ENCODE peak calls at places on chromosomes 2 and 18, in four cellular contexts. Z, R, I and X are unnamed samples.

GRCh38 chr2:173669271-173669853 is 295.8 kb downstream of the SP3 start:
- DNase-seq in I (no peak), Z (no peak), R (no peak), X (no peak)

GRCh38 chr2:38474058-38474457 is 97.0 kb upstream of the ATL2 start:
- DNase-seq in R (no peak), Z (no peak), I (no peak), X (no peak)

GRCh38 chr2:134109725-134110124 is 144.1 kb upstream of the MGAT5 start:
- DNase-seq in R (no peak), I (no peak), Z (no peak), X (no peak)

GRCh38 chr18:62249478-62250097 is 62.5 kb downstream of the RELCH start:
- DNase-seq in Z (peak; percentile 53), R (peak; percentile 45), I (peak; percentile 50), X (peak; percentile 69)

GRCh38 chr18:384897-385296 is 115.6 kb downstream of the COLEC12 start:
- DNase-seq in Z (no peak), I (no peak), R (no peak), X (no peak)

GRCh38 chr2:174605687-174606086 is 8.1 kb upstream of the WIPF1 start:
- DNase-seq in Z (no peak), I (no peak), R (no peak), X (no peak)

GRCh38 chr2:224837558-224837957 is 121.4 kb upstream of the CCDC195 start:
- DNase-seq in I (no peak), Z (peak; percentile 6), R (no peak), X (no peak)

GRCh38 chr2:64268330-64268729 is 124.1 kb upstream of the PELI1 start:
- DNase-seq in I (no peak), R (no peak), Z (no peak), X (no peak)

GRCh38 chr18:67893896-67894295 is 377.4 kb upstream of the DSEL start:
- DNase-seq in R (no peak), I (no peak), Z (no peak), X (no peak)

GRCh38 chr2:168029071-168029470 is 218.3 kb downstream of the STK39 start:
- DNase-seq in R (no peak), Z (no peak), I (no peak), X (no peak)

GRCh38 chr2:120939595-120940318 is 204.1 kb downstream of the GLI2 start:
- DNase-seq in I (no peak), R (no peak), Z (no peak), X (no peak)

GRCh38 chr2:134999536-134999935 is 47.7 kb downstream of the MAP3K19 start:
- DNase-seq in R (no peak), I (no peak), Z (no peak), X (no peak)

GRCh38 chr2:41968182-41968578 is 79.6 kb upstream of the PKDCC start:
- DNase-seq in R (no peak), Z (no peak), I (no peak), X (no peak)

GRCh38 chr2:203804070-203804469 is 63.5 kb upstream of the CTLA4 start:
- DNase-seq in R (no peak), Z (peak; percentile 54), I (no peak), X (no peak)

GRCh38 chr2:160269365-160269764 is 69.3 kb upstream of the ITGB6 start:
- DNase-seq in R (no peak), I (no peak), Z (peak; percentile 16), X (peak; percentile 5)

GRCh38 chr18:56661414-56662101 is 10.4 kb downstream of the WDR7 start:
- DNase-seq in Z (no peak), I (no peak), R (no peak), X (no peak)

GRCh38 chr2:121613152-121613551 is 36.1 kb downstream of the CLASP1 start:
- DNase-seq in R (no peak), I (no peak), Z (no peak), X (no peak)

GRCh38 chr2:10828346-10828745 is 15.8 kb upstream of the PDIA6 start:
- DNase-seq in I (no peak), Z (no peak), R (no peak), X (no peak)

GRCh38 chr18:70491734-70492348 is 203.0 kb downstream of the SOCS6 start:
- DNase-seq in I (peak; percentile 69), Z (peak; percentile 29), R (peak; percentile 65), X (peak; percentile 73)

GRCh38 chr18:62157843-62158242 is 29.0 kb downstream of the PIGN start:
- DNase-seq in Z (no peak), I (no peak), R (no peak), X (no peak)

GRCh38 chr2:198004173-198004572 is 199.8 kb downstream of the PLCL1 start:
- DNase-seq in R (no peak), Z (no peak), I (no peak), X (no peak)

GRCh38 chr18:13300029-13300428 is 81.5 kb downstream of the LDLRAD4 start:
- DNase-seq in R (no peak), Z (no peak), I (no peak), X (no peak)

GRCh38 chr18:33440011-33440383 is 524 bp downstream of the CCDC178 start:
- DNase-seq in R (peak; percentile 43), Z (peak; percentile 8), I (peak; percentile 72), X (peak; percentile 64)

GRCh38 chr2:72913531-72914225 is 3.6 kb upstream of the EMX1 start:
- DNase-seq in Z (no peak), R (peak; percentile 6), I (peak; percentile 52), X (peak; percentile 3)
- TF ChIP-seq CTCF in Z (no peak), R (no peak), I (peak; percentile 47), X (no peak)

GRCh38 chr2:12317853-12318426 is 398.8 kb upstream of the TRIB2 start:
- DNase-seq in Z (no peak), R (no peak), I (no peak), X (no peak)
- TF ChIP-seq CTCF in Z (no peak), R (no peak), I (no peak), X (no peak)

GRCh38 chr2:128178650-128179460 is 87.9 kb downstream of the UGGT1 start:
- DNase-seq in I (peak; percentile 58), Z (peak; percentile 70), R (peak; percentile 40), X (peak; percentile 54)
- TF ChIP-seq CTCF in I (peak; percentile 94), Z (peak; percentile 59), R (peak; percentile 42), X (peak; percentile 77)

GRCh38 chr2:156319811-156320490 is 12.6 kb downstream of the NR4A2 start:
- DNase-seq in R (no peak), I (peak; percentile 69), Z (peak; percentile 76), X (no peak)

GRCh38 chr2:156322103-156322671 is 10.3 kb downstream of the NR4A2 start:
- DNase-seq in R (peak; percentile 20), I (no peak), Z (no peak), X (no peak)

GRCh38 chr2:156322681-156323211 is 9.8 kb downstream of the NR4A2 start:
- DNase-seq in I (peak; percentile 47), Z (no peak), R (no peak), X (no peak)

GRCh38 chr2:156321243-156321904 is 11.1 kb downstream of the NR4A2 start:
- DNase-seq in Z (no peak), I (no peak), R (peak; percentile 20), X (no peak)

DNA sequence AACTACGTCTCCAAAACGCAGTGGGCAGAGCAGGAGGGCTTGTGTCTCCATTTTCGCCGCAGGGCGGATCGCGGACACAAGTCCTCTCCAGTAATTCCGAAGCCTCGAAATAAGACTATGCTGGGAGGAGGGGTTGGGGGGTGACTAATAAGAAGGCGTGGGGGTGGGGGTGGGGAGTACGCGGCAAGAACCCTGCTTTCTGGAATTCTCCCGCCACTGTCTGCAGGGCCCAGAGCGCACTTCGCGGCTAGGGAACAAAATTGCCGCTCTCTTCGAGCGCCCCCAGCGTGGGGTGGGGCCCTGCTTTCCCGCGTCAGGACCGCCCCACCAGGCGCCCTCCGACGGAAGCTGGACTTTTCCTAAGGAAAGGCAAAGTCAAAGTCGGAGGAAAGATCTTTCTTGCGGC is 12.0 kb downstream of the NR4A2 start:
- DNase-seq in I (no peak), R (no peak), Z (peak; percentile 57), X (no peak)
- TF ChIP-seq CTCF in I (no peak), R (no peak), Z (no peak), X (no peak)

GRCh38 chr18:59629894-59630293 is 67.3 kb downstream of the CCBE1 start:
- DNase-seq in I (no peak), R (no peak), Z (no peak), X (peak; percentile 56)

GRCh38 chr18:59628995-59629394 is 68.2 kb downstream of the CCBE1 start:
- DNase-seq in R (no peak), I (no peak), Z (no peak), X (no peak)

GRCh38 chr18:59627414-59627813 is 69.8 kb downstream of the CCBE1 start:
- DNase-seq in I (no peak), Z (no peak), R (no peak), X (no peak)

GRCh38 chr18:59634096-59634495 is 63.1 kb downstream of the CCBE1 start:
- DNase-seq in Z (no peak), R (no peak), I (no peak), X (no peak)

DNA sequence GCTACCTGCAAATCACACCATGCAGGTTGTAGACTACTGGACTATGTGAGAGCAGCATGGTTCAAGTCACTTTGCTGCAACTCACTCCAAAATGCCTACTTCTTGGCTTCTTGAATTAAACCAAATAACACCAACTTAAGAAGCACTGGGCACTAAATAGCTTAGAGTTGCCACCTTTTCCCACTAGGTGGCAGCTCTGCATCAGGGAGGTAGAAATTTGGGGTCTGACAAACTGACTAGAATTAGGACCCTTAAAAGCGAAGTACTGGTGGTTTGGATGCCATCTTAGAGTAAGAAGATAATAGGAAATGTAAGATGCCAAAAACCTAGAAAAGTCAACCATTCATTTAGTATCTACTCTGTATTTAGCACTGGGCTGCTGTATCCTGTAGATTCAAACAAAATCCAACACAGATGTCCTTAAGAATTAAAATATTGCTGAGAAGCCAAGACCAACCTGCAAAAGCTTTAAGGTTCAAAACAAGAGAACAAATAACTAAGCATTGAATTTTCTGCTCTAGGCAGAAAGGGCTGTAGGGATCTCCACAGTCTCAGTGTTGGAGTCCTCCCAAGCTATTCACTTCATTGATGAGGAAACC is 65.5 kb downstream of the CCBE1 start:
- DNase-seq in R (peak; percentile 16), I (peak; percentile 52), Z (no peak), X (peak; percentile 30)
- TF ChIP-seq CTCF in R (peak; percentile 53), I (peak; percentile 86), Z (peak; percentile 60), X (peak; percentile 62)